ENCODE peak calls at places on chromosomes 7 and 10, in eight cellular contexts. F is cardiac muscle cell; K is pancreas; Q is activated B cell treated with CpG ODN at 0.5 μM for 24 hours; L is activated CD8-positive, alpha-beta memory T cell treated with anti-CD3 and anti-CD28 coated beads, Interleukin-2, amount 50 U/mL, for 48 hours; C is RCC 7860; H is NCI-H774; N is Panc1. O is an unnamed sample.

GRCh38 chr7:32047075-32047474 is 23.1 kb downstream of the PDE1C start:
- DNase-seq in C (no peak), Q (no peak), L (no peak), H (no peak), N (no peak), F (no peak), K (no peak), O (no peak)

GRCh38 chr7:97107192-97107800 is 10.2 kb upstream of the SDHAF3 start:
- DNase-seq in N (no peak), C (no peak), K (no peak), H (no peak), L (no peak), Q (no peak), F (peak), O (no peak)

GRCh38 chr7:57769131-57769530 is 319.2 kb downstream of the ZNF716 start:
- DNase-seq in Q (no peak), C (no peak), L (no peak), K (no peak), F (no peak), N (no peak), H (no peak), O (no peak)

GRCh38 chr10:79472951-79473350 is 27.5 kb upstream of the ZCCHC24 start:
- DNase-seq in C (no peak), Q (no peak), K (no peak), F (peak), L (no peak), H (no peak), N (no peak), O (no peak)

GRCh38 chr10:12561307-12561706 is 212.0 kb downstream of the CAMK1D start:
- DNase-seq in C (no peak), Q (no peak), L (no peak), N (no peak), F (no peak), H (no peak), K (no peak), O (no peak)

GRCh38 chr7:149690688-149691446 is 82.5 kb downstream of the ZNF467 start:
- DNase-seq in C (peak), Q (no peak), N (peak), H (peak), L (peak), K (peak), F (peak), O (no peak)

GRCh38 chr7:103574536-103574935 is 128.5 kb upstream of the SLC26A5 start:
- DNase-seq in L (no peak), H (no peak), Q (no peak), N (no peak), F (no peak), C (no peak), K (no peak), O (no peak)

GRCh38 chr7:27533777-27534176 is 128.9 kb downstream of the HIBADH start:
- DNase-seq in H (no peak), F (no peak), L (no peak), K (no peak), C (no peak), N (no peak), Q (no peak), O (no peak)

GRCh38 chr10:98131615-98132014 is 2.8 kb upstream of the R3HCC1L start:
- DNase-seq in Q (no peak), K (no peak), C (no peak), F (no peak), H (no peak), L (no peak), N (no peak), O (no peak)